ENCODE peak calls at places on chromosome 20, in five cellular contexts. K is NB4, V is Peyer's patch, Z is neural crest cell, H is suprapubic skin. U is an unnamed sample.

GRCh38 chr20:59912609-59913008 is 20.8 kb downstream of the SYCP2 start:
- DNase-seq in V (no peak), H (no peak), Z (no peak), K (peak), U (no peak)

GRCh38 chr20:44863661-44864060 is 21.8 kb upstream of the YWHAB start:
- DNase-seq in K (no peak), Z (no peak), H (no peak), V (no peak), U (no peak)

GRCh38 chr20:64108731-64109389 is 1.5 kb upstream of the NPBWR2 start:
- DNase-seq in H (peak), K (no peak), V (no peak), Z (no peak), U (no peak)

GRCh38 chr20:57509665-57510237 is 15.2 kb downstream of the CTCFL start:
- DNase-seq in V (no peak), H (no peak), Z (no peak), K (peak), U (no peak)

GRCh38 chr20:44448753-44449546 is 26.7 kb upstream of the TTPAL start:
- DNase-seq in V (no peak), H (no peak), Z (peak), K (peak), U (no peak)

GRCh38 chr20:57048027-57048869 is 218.2 kb downstream of the BMP7 start:
- DNase-seq in K (peak), Z (peak), V (no peak), H (peak), U (no peak)

GRCh38 chr20:54257090-54257816 is 49.4 kb downstream of the PFDN4 start:
- DNase-seq in K (no peak), H (no peak), V (no peak), Z (no peak), U (no peak)

GRCh38 chr20:47667531-47668312 is 117.6 kb downstream of the SULF2 start:
- DNase-seq in V (no peak), Z (no peak), K (no peak), H (no peak), U (no peak)

GRCh38 chr20:62321521-62321948 is 18.7 kb downstream of the ADRM1 start:
- DNase-seq in Z (no peak), V (no peak), K (no peak), H (no peak), U (no peak)

GRCh38 chr20:35561268-35561667 is 19.4 kb downstream of the ERGIC3 start:
- DNase-seq in Z (peak), H (no peak), K (peak), V (no peak), U (no peak)

GRCh38 chr20:21202284-21202683 is 76.4 kb downstream of the KIZ start:
- DNase-seq in H (no peak), Z (no peak), K (no peak), V (no peak), U (no peak)

GRCh38 chr20:47568019-47568418 is 66.3 kb downstream of the NCOA3 start:
- DNase-seq in K (no peak), Z (no peak), H (no peak), V (no peak), U (no peak)

GRCh38 chr20:7379206-7379605 is 561.1 kb downstream of the HAO1 start:
- DNase-seq in Z (no peak), H (no peak), K (no peak), V (no peak), U (no peak)

GRCh38 chr20:44217342-44218092 is 6.9 kb upstream of the OSER1 start:
- DNase-seq in Z (peak), K (peak), H (peak), V (peak), U (peak)

GRCh38 chr20:9068232-9068781 is 580 bp upstream of the PLCB4 start:
- DNase-seq in K (no peak), V (peak), Z (peak), H (peak), U (no peak)

GRCh38 chr20:4780245-4780644 is 58.5 kb downstream of the PRND start:
- DNase-seq in V (no peak), Z (no peak), K (peak), H (no peak), U (no peak)

GRCh38 chr20:38073307-38074010 is 39.9 kb downstream of the RPRD1B start:
- DNase-seq in H (no peak), Z (peak), V (no peak), K (peak), U (no peak)

GRCh38 chr20:49893242-49894072 is 21.9 kb downstream of the SPATA2 start:
- DNase-seq in H (no peak), K (peak), Z (no peak), V (no peak), U (no peak)

GRCh38 chr20:42721923-42722322 is 467.8 kb downstream of the PTPRT start:
- DNase-seq in H (no peak), Z (no peak), K (peak), V (no peak), U (no peak)

GRCh38 chr20:52130406-52130805 is 61.2 kb downstream of the ZFP64 start:
- DNase-seq in K (no peak), H (no peak), Z (no peak), V (no peak), U (no peak)

GRCh38 chr20:52201395-52201794 is 9.8 kb upstream of the ZFP64 start:
- DNase-seq in H (no peak), K (no peak), Z (no peak), V (no peak), U (no peak)

GRCh38 chr20:37997516-37997915 is 35.7 kb downstream of the TTI1 start:
- DNase-seq in V (no peak), K (no peak), H (no peak), Z (no peak), U (no peak)

GRCh38 chr20:39264506-39265172 is 302.5 kb downstream of the DHX35 start:
- DNase-seq in Z (peak), H (peak), K (peak), V (peak), U (no peak)

GRCh38 chr20:35434085-35435005 is 3.7 kb downstream of the GDF5 start:
- DNase-seq in K (no peak), V (no peak), Z (no peak), H (no peak), U (no peak)

GRCh38 chr20:8399963-8400362 is 267.9 kb downstream of the PLCB1 start:
- DNase-seq in K (peak), Z (no peak), V (no peak), H (no peak), U (no peak)

GRCh38 chr20:44170796-44171410 is 16.1 kb downstream of the JPH2 start:
- DNase-seq in V (no peak), K (no peak), Z (no peak), H (no peak), U (no peak)

GRCh38 chr20:11459090-11459877 is 458.4 kb upstream of the BTBD3 start:
- DNase-seq in V (no peak), H (no peak), K (no peak), Z (no peak), U (no peak)

GRCh38 chr20:1389703-1390385 is 3.0 kb downstream of the FKBP1A start:
- DNase-seq in Z (no peak), H (no peak), V (no peak), K (no peak), U (no peak)

GRCh38 chr20:62019881-62020492 is 45.7 kb downstream of the TAF4 start:
- DNase-seq in Z (no peak), K (no peak), V (no peak), H (no peak), U (no peak)

GRCh38 chr20:38372830-38373229 is 26.5 kb downstream of the LBP start:
- DNase-seq in K (no peak), H (no peak), V (no peak), Z (no peak), U (no peak)

GRCh38 chr20:7459123-7459522 is 481.1 kb downstream of the HAO1 start:
- DNase-seq in Z (no peak), H (no peak), V (no peak), K (no peak), U (no peak)

GRCh38 chr20:54017846-54018245 is 52.5 kb downstream of the BCAS1 start:
- DNase-seq in H (no peak), Z (no peak), V (no peak), K (no peak), U (no peak)

GRCh38 chr20:62929051-62929538 is 2.8 kb upstream of the DIDO1 start:
- DNase-seq in H (peak), K (no peak), V (peak), Z (peak), U (peak)

GRCh38 chr20:58515240-58516212 is at the start of gene APCDD1L:
- DNase-seq in K (no peak), V (no peak), Z (no peak), H (no peak), U (no peak)

GRCh38 chr20:32534661-32535240 is 50.4 kb downstream of the NOL4L start:
- DNase-seq in H (no peak), V (no peak), Z (no peak), K (peak), U (no peak)

GRCh38 chr20:574297-574942 is 30.8 kb upstream of the CSNK2A1 start:
- DNase-seq in H (no peak), Z (no peak), V (no peak), K (no peak), U (no peak)

GRCh38 chr20:53708129-53708968 is 114.7 kb upstream of the ZNF217 start:
- DNase-seq in K (peak), V (no peak), Z (no peak), H (no peak), U (no peak)

GRCh38 chr20:53677447-53678314 is 84.0 kb upstream of the ZNF217 start:
- DNase-seq in Z (peak), H (no peak), K (peak), V (no peak), U (no peak)

GRCh38 chr20:4283011-4283410 is 267.7 kb upstream of the RNF24 start:
- DNase-seq in H (no peak), K (no peak), V (no peak), Z (no peak), U (no peak)

GRCh38 chr20:30168025-30168799 is 1089.3 kb upstream of the DEFB115 start:
- DNase-seq in Z (no peak), K (no peak), V (peak), H (peak), U (peak)

DNA sequence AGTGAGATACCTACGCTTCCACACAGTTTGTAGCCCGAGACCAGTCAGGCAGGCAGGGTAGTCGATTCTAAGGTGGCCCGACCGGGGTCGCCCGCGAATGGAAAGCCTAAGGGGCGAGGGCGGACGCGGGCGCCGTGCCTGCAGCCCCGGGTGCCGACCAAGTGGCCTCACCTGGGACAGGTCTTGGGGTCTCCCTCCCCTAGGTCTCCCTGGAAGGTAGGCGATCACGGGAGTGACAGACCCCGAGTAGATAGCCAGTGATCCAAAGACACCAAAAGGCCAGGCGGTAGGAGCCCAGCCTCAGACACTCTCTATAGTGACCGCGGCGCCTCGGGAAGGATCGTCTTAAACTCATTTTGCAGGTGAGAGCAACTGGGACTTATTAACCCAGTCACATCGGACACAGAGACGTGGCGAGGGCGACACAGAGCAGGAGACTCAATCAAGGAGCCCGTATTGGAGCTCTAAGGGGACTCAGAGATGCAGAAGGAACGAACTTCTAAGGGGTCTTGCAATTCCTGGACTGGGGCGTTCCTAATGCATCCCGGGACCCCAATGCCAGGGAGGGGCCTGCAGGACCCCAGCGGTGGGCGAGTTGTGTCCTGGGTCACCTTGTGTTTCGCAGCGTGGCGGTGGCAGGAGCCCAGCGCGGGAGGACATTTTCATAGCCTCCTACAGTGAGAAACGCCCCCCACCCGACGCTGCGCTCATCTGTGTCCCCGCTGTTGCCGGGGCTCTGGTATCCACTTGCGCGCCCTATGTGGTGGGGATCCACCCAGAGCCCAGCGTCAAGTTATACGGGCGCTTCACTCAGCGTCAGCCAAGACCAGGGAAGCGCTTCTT is 2.1 kb upstream of the VSX1 start:
- DNase-seq in K (no peak), V (no peak), H (no peak), Z (peak), U (no peak)
- TF ChIP-seq CTCF in K (no peak), V (no peak), H (no peak), Z (peak), U (no peak)

GRCh38 chr20:46346770-46347169 is 38.5 kb upstream of the CDH22 start:
- DNase-seq in Z (no peak), K (no peak), H (no peak), V (no peak), U (no peak)

GRCh38 chr20:46349742-46350056 is 41.4 kb upstream of the CDH22 start:
- DNase-seq in K (no peak), V (no peak), Z (no peak), H (no peak), U (no peak)

GRCh38 chr20:46348972-46349741 is 40.9 kb upstream of the CDH22 start:
- DNase-seq in Z (peak), V (peak), K (peak), H (no peak), U (peak)

GRCh38 chr20:46347831-46348230 is 39.5 kb upstream of the CDH22 start:
- DNase-seq in V (no peak), K (no peak), H (no peak), Z (no peak), U (no peak)

GRCh38 chr20:46348231-46348803 is 40.0 kb upstream of the CDH22 start:
- DNase-seq in Z (peak), V (no peak), H (no peak), K (no peak), U (no peak)
- TF ChIP-seq CTCF in Z (no peak), V (no peak), H (no peak), K (no peak), U (no peak)

DNA sequence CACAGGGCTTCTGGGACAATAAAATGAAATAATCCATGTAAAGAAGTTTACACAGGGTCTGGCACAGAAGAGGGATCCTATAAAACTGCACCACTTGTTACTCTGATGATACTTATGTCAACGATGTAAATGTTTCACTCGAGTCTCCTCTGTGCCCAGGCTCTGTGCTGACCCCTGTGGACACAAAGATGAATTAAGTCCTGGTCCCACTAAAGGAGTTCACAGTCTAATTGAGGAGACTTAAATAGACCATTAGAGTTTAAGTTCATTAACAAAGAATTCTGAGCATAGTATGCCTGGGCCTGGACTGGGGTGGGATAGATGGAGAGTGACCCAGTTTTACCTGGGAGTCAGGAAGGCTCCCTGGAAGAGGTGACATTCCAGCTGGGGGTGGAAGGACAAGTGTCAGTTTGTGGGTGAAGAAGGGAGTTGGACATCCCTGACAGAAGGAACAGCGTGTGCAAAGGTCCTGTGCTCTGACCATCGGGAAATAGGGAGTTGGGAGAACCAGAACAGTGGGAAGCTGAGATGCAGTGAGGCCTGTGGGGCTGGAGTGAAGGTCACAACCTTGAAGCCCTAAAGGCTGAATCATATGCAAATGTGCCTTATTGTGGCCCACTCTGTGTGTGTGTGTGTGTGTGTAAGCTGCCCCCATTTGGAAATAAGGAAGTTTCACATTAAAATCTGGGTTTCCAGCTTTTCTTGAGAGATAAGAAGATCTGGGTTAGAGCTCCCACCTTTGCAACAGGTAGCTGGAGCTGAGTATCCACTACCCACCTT is 1.1 kb downstream of the OCSTAMP start:
- DNase-seq in K (peak), V (no peak), H (no peak), Z (no peak), U (no peak)
- TF ChIP-seq CTCF in K (peak), V (no peak), H (no peak), Z (no peak), U (no peak)

GRCh38 chr20:16518068-16518783 is 55.0 kb downstream of the KIF16B start:
- DNase-seq in H (no peak), V (no peak), Z (peak), K (peak), U (no peak)
- TF ChIP-seq CTCF in H (peak), V (peak), Z (peak), K (peak), U (peak)

GRCh38 chr20:18712877-18713276 is 100.7 kb upstream of the SCP2D1 start:
- DNase-seq in V (no peak), Z (no peak), K (no peak), H (no peak), U (no peak)
- TF ChIP-seq CTCF in V (no peak), Z (no peak), K (no peak), H (no peak), U (no peak)